ENCODE peak calls at places on chromosomes 1 and 21, in six cellular contexts. J is fibroblast of mammary gland, L is 8988T, O is keratinocyte, P is heart left ventricle, N is left colon. E is an unnamed sample.

GRCh38 chr1:2983706-2984398 is 37.4 kb upstream of the ACTRT2 start:
- DNase-seq in N (no peak), L (no peak), O (no peak), P (no peak), J (no peak), E (peak; percentile 45)

GRCh38 chr1:201488817-201489581 is 17.9 kb downstream of the CSRP1 start:
- DNase-seq in L (peak; percentile 65), O (no peak), J (peak; percentile 96), P (no peak), N (no peak), E (no peak)

GRCh38 chr1:67948155-67949075 is 102.0 kb downstream of the DIRAS3 start:
- DNase-seq in J (peak; percentile 92), N (no peak), L (no peak), P (no peak), O (no peak), E (no peak)

GRCh38 chr1:223742861-223743517 is 30.6 kb downstream of the CAPN2 start:
- DNase-seq in L (peak; percentile 63), J (peak; percentile 38), N (no peak), O (no peak), P (no peak), E (no peak)

GRCh38 chr1:50701706-50702317 is 258.3 kb downstream of the FAF1 start:
- DNase-seq in O (no peak), J (no peak), P (no peak), N (no peak), L (no peak), E (no peak)

GRCh38 chr21:44802396-44803153 is 955 bp upstream of the UBE2G2 start:
- DNase-seq in J (no peak), L (no peak), N (no peak), O (no peak), P (no peak), E (no peak)

GRCh38 chr1:36955016-36955415 is 79.3 kb downstream of the GRIK3 start:
- DNase-seq in L (no peak), P (no peak), N (no peak), O (no peak), J (no peak), E (no peak)

GRCh38 chr1:239706245-239706892 is 320.0 kb downstream of the CHRM3 start:
- DNase-seq in L (no peak), P (no peak), J (no peak), N (no peak), O (no peak), E (no peak)

GRCh38 chr21:22421416-22422190 is 1423.4 kb downstream of the NCAM2 start:
- DNase-seq in N (no peak), L (no peak), P (no peak), O (no peak), J (no peak), E (no peak)